ENCODE peak calls at places on chromosomes 11 and 22, in four cellular contexts. L is BJ, R is psoas muscle, H is epithelial cell of esophagus. P is an unnamed sample.
A peak's percentile ranks its signal among the peaks of the same experiment; 100 is the strongest.

GRCh38 chr22:25172153-25172552 is 27.5 kb upstream of the CRYBB3 start:
- DNase-seq in L (no peak), R (no peak), H (peak; percentile 39), P (no peak)

GRCh38 chr11:26904801-26905200 is 89.1 kb upstream of the FIBIN start:
- DNase-seq in L (no peak), R (no peak), H (no peak), P (no peak)

GRCh38 chr22:50089231-50090140 is at the start of gene MOV10L1:
- DNase-seq in L (no peak), R (no peak), H (peak; percentile 35), P (no peak)

GRCh38 chr22:30561402-30562154 is 12.9 kb downstream of the GAL3ST1 start:
- DNase-seq in L (no peak), R (no peak), H (no peak), P (no peak)

GRCh38 chr11:116913000-116913399 is 75.6 kb upstream of the APOA1 start:
- DNase-seq in L (peak; percentile 34), R (no peak), H (peak; percentile 55), P (no peak)

GRCh38 chr22:32448980-32449379 is 15.3 kb downstream of the BPIFC start:
- DNase-seq in L (no peak), R (no peak), H (peak; percentile 89), P (no peak)

GRCh38 chr22:49417833-49418232 is 409.8 kb downstream of the BRD1 start:
- DNase-seq in L (no peak), R (no peak), H (no peak), P (no peak)

GRCh38 chr11:99449345-99449744 is 428.6 kb downstream of the CNTN5 start:
- DNase-seq in L (no peak), R (no peak), H (no peak), P (no peak)

GRCh38 chr11:18775492-18776292 is 15.9 kb downstream of the PTPN5 start:
- DNase-seq in L (no peak), R (peak; percentile 52), H (peak; percentile 75), P (no peak)

GRCh38 chr11:32297629-32298028 is 137.7 kb downstream of the WT1 start:
- DNase-seq in L (no peak), R (no peak), H (peak; percentile 44), P (no peak)

GRCh38 chr22:32469799-32470212 is 4.8 kb upstream of the FBXO7 start:
- DNase-seq in L (peak; percentile 74), R (no peak), H (peak; percentile 59), P (peak; percentile 33)

GRCh38 chr11:78295991-78296930 is 107.5 kb downstream of the USP35 start:
- DNase-seq in L (no peak), R (no peak), H (no peak), P (no peak)

GRCh38 chr11:102802341-102802740 is 4.4 kb upstream of the MMP1 start:
- DNase-seq in L (peak; percentile 86), R (no peak), H (peak; percentile 71), P (no peak)

GRCh38 chr11:61026121-61027031 is 54.9 kb downstream of the CD6 start:
- DNase-seq in L (no peak), R (no peak), H (no peak), P (no peak)

GRCh38 chr11:102940714-102941588 is 14.6 kb downstream of the MMP13 start:
- DNase-seq in L (peak; percentile 22), R (no peak), H (peak; percentile 71), P (peak; percentile 30)

GRCh38 chr22:34105461-34106062 is 185.3 kb upstream of the LARGE1 start:
- DNase-seq in L (no peak), R (peak; percentile 35), H (no peak), P (no peak)

GRCh38 chr11:14075118-14075601 is 112.6 kb downstream of the SPON1 start:
- DNase-seq in L (no peak), R (no peak), H (peak; percentile 58), P (peak; percentile 6)

GRCh38 chr11:28743101-28743550 is 634.9 kb downstream of the METTL15 start:
- DNase-seq in L (no peak), R (no peak), H (peak; percentile 48), P (no peak)

GRCh38 chr11:124762624-124763155 is 600 bp upstream of the ESAM start:
- DNase-seq in L (no peak), R (no peak), H (no peak), P (no peak)

GRCh38 chr11:12070446-12071267 is 39.7 kb upstream of the MICAL2 start:
- DNase-seq in L (no peak), R (peak; percentile 41), H (no peak), P (no peak)

GRCh38 chr11:19430346-19431058 is 189.8 kb upstream of the E2F8 start:
- DNase-seq in L (no peak), R (no peak), H (no peak), P (no peak)

GRCh38 chr11:76903325-76903724 is 42.6 kb downstream of the ACER3 start:
- DNase-seq in L (no peak), R (no peak), H (peak; percentile 85), P (no peak)
- H3K4me3 ChIP-seq in L (no peak overlapping the region), R (no peak overlapping the region), H (no peak overlapping the region), P (no peak overlapping the region)

GRCh38 chr22:20393705-20394476 is at the start of gene ZNF74:
- DNase-seq in L (peak; percentile 67), R (peak; percentile 92), H (peak; percentile 91), P (peak; percentile 37)
- TF ChIP-seq CTCF in L (peak; percentile 17), R (no peak), H (peak; percentile 7), P (no peak)

DNA sequence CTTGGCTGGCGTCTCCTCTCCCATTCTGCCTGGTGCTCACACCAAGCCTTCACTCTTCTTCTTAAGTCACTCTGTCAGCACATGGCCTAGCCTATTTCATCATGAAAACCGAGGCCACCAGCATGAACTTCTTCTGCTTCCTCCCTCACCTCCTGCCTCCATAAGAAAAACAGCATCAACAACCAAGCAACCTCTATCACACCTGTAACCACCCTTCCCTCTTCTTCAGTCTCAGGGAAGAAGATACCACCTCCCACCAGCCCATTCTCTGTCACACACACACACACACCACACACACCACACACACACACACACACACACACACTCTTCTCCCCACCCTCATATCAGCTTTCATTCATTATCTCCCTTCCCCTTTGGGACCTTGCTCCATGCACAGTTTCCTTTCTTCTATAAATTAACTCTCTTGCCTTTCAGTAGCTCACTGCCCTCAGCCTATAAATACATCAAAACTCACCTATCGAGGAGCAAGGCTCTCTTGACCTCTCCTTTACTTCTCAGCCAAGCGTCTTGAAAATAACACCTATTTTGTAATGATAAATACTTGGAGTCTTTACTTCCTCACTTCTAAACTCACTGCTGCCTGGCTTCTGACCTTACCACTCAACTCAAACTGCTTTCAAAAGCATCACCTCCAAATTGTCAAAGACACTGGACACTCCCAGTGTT is 36.5 kb downstream of the SC5D start:
- DNase-seq in L (no peak), R (no peak), H (no peak), P (no peak)
- H3K4me3 ChIP-seq in L (no peak overlapping the region), R (no peak overlapping the region), H (no peak overlapping the region), P (no peak overlapping the region)

DNA sequence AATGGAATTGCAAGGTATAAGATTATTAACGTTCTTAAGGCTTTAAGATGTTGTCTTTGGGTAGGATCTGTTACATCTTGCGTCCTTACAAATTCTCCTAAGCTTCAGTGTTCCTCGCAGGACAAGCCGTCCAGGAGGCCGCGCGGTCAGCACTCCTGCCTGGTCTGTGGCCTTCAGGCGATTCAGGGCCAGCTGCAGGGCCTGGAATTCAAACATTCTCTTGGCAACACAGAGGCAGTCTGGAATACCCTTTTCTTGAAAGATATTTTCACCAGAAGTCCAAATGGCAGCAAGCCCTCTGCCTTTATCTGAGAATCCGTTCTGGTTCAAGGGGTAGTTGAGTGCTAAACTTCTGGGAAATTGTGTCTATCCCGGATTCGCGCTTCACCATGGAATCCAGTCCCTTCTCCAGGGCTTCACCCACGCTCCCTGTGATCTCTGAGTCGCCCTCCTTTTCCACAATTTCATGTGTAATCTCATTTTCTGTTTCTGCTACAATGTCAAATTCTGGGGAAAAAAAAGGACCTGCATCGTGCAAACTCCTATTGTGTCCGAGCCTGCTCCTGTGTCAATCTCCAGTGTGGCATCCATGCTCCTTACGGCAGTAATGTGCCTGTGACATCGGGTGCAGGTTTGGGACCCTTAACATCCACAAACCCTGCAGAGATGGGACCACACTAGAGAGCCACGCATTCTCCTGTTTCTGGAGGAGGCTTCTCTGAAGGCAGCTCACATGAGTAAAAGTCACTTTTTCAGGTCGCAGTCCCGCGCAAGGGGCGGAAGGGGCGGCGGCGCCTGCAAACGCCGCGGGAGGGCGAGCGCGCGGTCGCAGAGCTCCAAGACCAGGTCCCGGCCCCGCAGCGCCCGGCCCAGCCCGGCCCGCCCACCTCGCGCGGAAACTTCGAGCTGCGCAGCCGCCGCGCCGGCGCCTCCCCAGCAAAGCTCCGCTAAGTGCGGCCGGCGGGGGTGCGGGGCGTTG is 25.3 kb upstream of the SORL1 start:
- DNase-seq in L (no peak), R (peak; percentile 43), H (no peak), P (no peak)
- TF ChIP-seq CTCF in L (no peak), R (no peak), H (no peak), P (no peak)

P was measured in epithelial cell of proximal tubule.